ENCODE peak calls at places on chromosomes 5 and 9, in six cellular contexts. O, J, P, T, X and H are unnamed samples.

GRCh38 chr9:121609845-121610637 is 41.4 kb upstream of the DAB2IP start:
- DNase-seq in O (peak), J (no peak), P (no peak), T (peak), X (peak), H (peak)

GRCh38 chr9:133703571-133704399 is 34.4 kb downstream of the SARDH start:
- DNase-seq in O (no peak), J (no peak), P (no peak), T (no peak), X (no peak), H (no peak)

GRCh38 chr5:97425511-97425910 is 242.5 kb upstream of the RIOK2 start:
- DNase-seq in O (peak), J (no peak), P (no peak), T (no peak), X (no peak), H (peak)

GRCh38 chr5:61525573-61526142 is 193.6 kb downstream of the ZSWIM6 start:
- DNase-seq in O (peak), J (no peak), P (no peak), T (no peak), X (no peak), H (peak)

GRCh38 chr5:96101358-96102089 is 139.9 kb upstream of the ELL2 start:
- DNase-seq in O (no peak), J (no peak), P (no peak), T (no peak), X (no peak), H (no peak)

GRCh38 chr9:137761032-137761431 is 116.5 kb upstream of the CACNA1B start:
- DNase-seq in O (no peak), J (no peak), P (no peak), T (no peak), X (no peak), H (no peak)

GRCh38 chr5:132203464-132203818 is 24.2 kb downstream of the P4HA2 start:
- DNase-seq in O (peak), J (no peak), P (no peak), T (no peak), X (no peak), H (peak)

GRCh38 chr5:17177491-17178204 is 39.8 kb upstream of the BASP1 start:
- DNase-seq in O (no peak), J (no peak), P (no peak), T (no peak), X (no peak), H (no peak)

GRCh38 chr9:136518623-136519022 is 27.2 kb downstream of the NOTCH1 start:
- DNase-seq in O (no peak), J (no peak), P (no peak), T (no peak), X (no peak), H (no peak)

GRCh38 chr5:145236127-145236526 is 599.0 kb downstream of the PRELID2 start:
- DNase-seq in O (peak), J (no peak), P (no peak), T (no peak), X (no peak), H (peak)

GRCh38 chr5:6573651-6574101 is 59.2 kb downstream of the NSUN2 start:
- DNase-seq in O (no peak), J (no peak), P (no peak), T (no peak), X (no peak), H (no peak)

GRCh38 chr5:71829206-71829605 is 110.1 kb downstream of the CARTPT start:
- DNase-seq in O (no peak), J (no peak), P (peak), T (no peak), X (no peak), H (no peak)

GRCh38 chr5:134935711-134936602 is 31.0 kb downstream of the PCBD2 start:
- DNase-seq in O (no peak), J (no peak), P (no peak), T (no peak), X (no peak), H (no peak)

GRCh38 chr9:98807811-98808195 is 333 bp downstream of the GALNT12 start:
- DNase-seq in O (no peak), J (peak), P (no peak), T (no peak), X (no peak), H (no peak)

GRCh38 chr9:82679488-82679887 is 383.5 kb downstream of the RASEF start:
- DNase-seq in O (no peak), J (no peak), P (no peak), T (no peak), X (no peak), H (no peak)

GRCh38 chr9:114953917-114954316 is 23.5 kb upstream of the TNFSF8 start:
- DNase-seq in O (peak), J (peak), P (peak), T (no peak), X (peak), H (peak)

GRCh38 chr5:43191740-43192557 is at the start of gene NIM1K:
- DNase-seq in O (peak), J (peak), P (no peak), T (peak), X (no peak), H (peak)

GRCh38 chr5:35694481-35694880 is 76.8 kb downstream of the SPEF2 start:
- DNase-seq in O (no peak), J (no peak), P (no peak), T (no peak), X (no peak), H (no peak)

GRCh38 chr9:123425261-123425821 is 69.3 kb downstream of the CRB2 start:
- DNase-seq in O (no peak), J (no peak), P (no peak), T (no peak), X (no peak), H (no peak)

GRCh38 chr9:99030082-99030481 is 74.8 kb upstream of the TGFBR1 start:
- DNase-seq in O (peak), J (no peak), P (peak), T (no peak), X (peak), H (peak)

GRCh38 chr9:121295662-121296191 is 27.8 kb downstream of the GSN start:
- DNase-seq in O (no peak), J (no peak), P (no peak), T (no peak), X (no peak), H (no peak)

GRCh38 chr5:42951169-42951846 is 88.8 kb downstream of the ANXA2R start:
- DNase-seq in O (peak), J (peak), P (peak), T (peak), X (no peak), H (peak)

GRCh38 chr9:16640649-16641048 is 229.8 kb downstream of the BNC2 start:
- DNase-seq in O (no peak), J (no peak), P (no peak), T (no peak), X (no peak), H (peak)

GRCh38 chr5:173472164-173472563 is 143.9 kb upstream of the STC2 start:
- DNase-seq in O (peak), J (peak), P (no peak), T (no peak), X (peak), H (peak)

GRCh38 chr5:93461751-93462150 is 119.3 kb downstream of the NR2F1-AS1 start:
- DNase-seq in O (peak), J (no peak), P (no peak), T (no peak), X (peak), H (peak)

GRCh38 chr5:179605026-179605833 is 18.2 kb downstream of the HNRNPH1 start:
- DNase-seq in O (peak), J (no peak), P (no peak), T (no peak), X (no peak), H (peak)

GRCh38 chr9:91117959-91118651 is 243.6 kb downstream of the AUH start:
- DNase-seq in O (peak), J (peak), P (no peak), T (peak), X (peak), H (peak)

GRCh38 chr5:5042786-5043185 is 97.3 kb upstream of the ADAMTS16 start:
- DNase-seq in O (no peak), J (no peak), P (no peak), T (no peak), X (no peak), H (no peak)

GRCh38 chr5:5043346-5043745 is 96.8 kb upstream of the ADAMTS16 start:
- DNase-seq in O (no peak), J (no peak), P (no peak), T (no peak), X (no peak), H (no peak)

GRCh38 chr5:5050797-5051196 is 89.3 kb upstream of the ADAMTS16 start:
- DNase-seq in O (no peak), J (no peak), P (no peak), T (no peak), X (no peak), H (no peak)

GRCh38 chr5:5044240-5044840 is 95.8 kb upstream of the ADAMTS16 start:
- DNase-seq in O (no peak), J (no peak), P (no peak), T (no peak), X (no peak), H (no peak)

DNA sequence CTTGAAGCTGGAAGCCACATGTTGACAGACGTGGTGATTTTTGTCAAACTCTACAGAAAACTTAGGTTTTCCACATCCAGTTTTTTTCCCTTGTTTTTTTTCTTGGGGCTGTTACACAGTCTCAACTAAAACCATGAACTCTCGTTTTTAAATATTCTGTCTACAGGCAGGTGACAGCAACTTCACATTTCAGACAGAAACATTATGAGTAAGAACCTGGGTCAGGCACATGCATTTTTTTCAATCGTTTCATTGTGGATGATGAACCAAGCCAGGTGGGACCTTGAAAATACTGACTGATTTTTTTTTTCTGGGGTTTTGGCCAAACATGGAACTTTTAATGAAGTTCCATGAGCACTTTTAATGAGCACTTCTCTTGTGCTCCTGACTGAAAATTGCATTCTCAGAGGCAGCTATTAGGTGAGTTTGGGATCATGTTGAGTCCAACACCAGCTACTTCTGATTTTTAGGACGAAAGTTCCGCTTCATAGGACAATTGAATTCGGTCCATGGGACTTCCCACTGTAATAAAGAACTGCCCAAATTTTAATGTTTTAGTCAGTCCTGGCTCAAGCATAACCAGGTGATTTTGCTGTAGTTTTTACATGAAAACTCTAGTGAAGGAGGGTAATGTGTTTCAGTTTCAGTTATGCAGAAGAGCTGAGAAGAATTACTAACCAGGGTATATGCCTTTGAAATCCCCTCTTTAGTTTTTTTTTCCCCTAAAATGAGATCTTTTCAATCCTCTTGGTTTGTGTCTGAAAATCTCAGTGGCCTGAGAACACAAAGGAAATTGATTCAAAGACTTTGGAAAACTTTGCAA is 93.2 kb upstream of the ADAMTS16 start:
- DNase-seq in O (no peak), J (no peak), P (no peak), T (no peak), X (no peak), H (no peak)
- H3K4me3 ChIP-seq in O (no peak), J (no peak), P (no peak), T (no peak), X (no peak), H (no peak)

DNA sequence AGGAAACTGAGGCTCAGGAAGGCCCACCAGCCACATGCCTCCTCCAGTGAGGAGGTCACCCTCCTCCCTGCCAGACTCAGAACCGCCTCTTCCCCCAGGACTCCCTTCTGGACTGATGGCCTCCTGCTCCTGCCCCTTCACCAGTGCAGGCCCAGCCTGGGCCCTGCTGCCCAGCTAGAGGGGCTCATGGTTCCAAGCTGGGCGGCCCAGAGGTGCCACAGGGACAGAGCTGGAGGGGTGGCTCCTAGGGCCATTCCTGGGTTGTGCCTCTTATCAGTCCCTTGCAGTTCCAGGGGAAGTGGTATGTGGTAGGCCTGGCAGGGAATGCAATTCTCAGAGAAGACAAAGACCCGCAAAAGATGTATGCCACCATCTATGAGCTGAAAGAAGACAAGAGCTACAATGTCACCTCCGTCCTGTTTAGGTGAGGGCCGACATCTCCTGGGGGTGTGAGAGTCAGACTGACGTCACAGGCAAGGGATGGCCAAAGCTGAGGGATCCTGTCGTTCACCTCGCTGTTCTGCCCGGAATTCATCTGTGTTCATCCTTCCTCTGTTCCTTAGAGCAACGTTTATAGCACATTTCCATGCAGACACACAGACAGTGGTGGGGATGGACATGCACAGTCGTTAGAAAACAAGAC is 819 bp downstream of the LCN2 start:
- DNase-seq in O (no peak), J (no peak), P (no peak), T (peak), X (no peak), H (no peak)
- H3K4me3 ChIP-seq in O (no peak), J (peak), P (no peak), T (no peak), X (no peak), H (no peak)

DNA sequence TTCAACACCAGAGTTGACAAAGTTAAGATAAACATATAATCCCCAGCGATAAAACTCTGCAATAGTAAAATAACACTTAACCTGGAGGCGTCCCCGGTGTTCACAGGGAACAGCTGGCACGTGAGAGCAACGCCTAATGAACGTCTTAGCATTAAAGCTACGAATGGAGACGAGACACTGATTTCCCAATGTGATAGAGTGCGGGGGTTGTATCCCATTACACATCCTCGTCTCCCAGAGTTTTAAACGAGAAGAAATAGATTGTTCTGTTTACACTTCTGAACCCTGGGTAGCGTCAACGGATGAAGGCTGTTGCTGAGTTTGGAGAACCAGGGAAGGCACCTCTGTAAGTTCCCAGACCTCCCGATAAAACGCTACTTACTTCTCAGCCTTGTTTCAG is 57.6 kb downstream of the PTCH1 start:
- DNase-seq in O (no peak), J (no peak), P (no peak), T (no peak), X (no peak), H (no peak)
- H3K4me3 ChIP-seq in O (no peak), J (no peak), P (no peak), T (no peak), X (no peak), H (no peak)

GRCh38 chr9:70478963-70479641 is 64.6 kb upstream of the KLF9 start:
- DNase-seq in O (peak), J (peak), P (no peak), T (peak), X (peak), H (peak)

GRCh38 chr9:70481471-70481870 is 67.0 kb upstream of the KLF9 start:
- DNase-seq in O (no peak), J (no peak), P (no peak), T (no peak), X (no peak), H (no peak)

GRCh38 chr9:70479880-70480291 is 65.4 kb upstream of the KLF9 start:
- DNase-seq in O (peak), J (peak), P (no peak), T (no peak), X (peak), H (peak)

GRCh38 chr9:70477907-70478480 is 63.5 kb upstream of the KLF9 start:
- DNase-seq in O (peak), J (no peak), P (no peak), T (no peak), X (no peak), H (no peak)

GRCh38 chr9:70480405-70480980 is 66.0 kb upstream of the KLF9 start:
- DNase-seq in O (peak), J (peak), P (no peak), T (peak), X (peak), H (peak)
- H3K4me3 ChIP-seq in O (no peak), J (no peak), P (no peak), T (peak), X (no peak), H (no peak)

GRCh38 chr5:150160448-150161069 is 4.9 kb upstream of the PDGFRB start:
- DNase-seq in O (no peak), J (no peak), P (no peak), T (no peak), X (no peak), H (no peak)
- H3K4me3 ChIP-seq in O (no peak), J (no peak), P (no peak), T (no peak), X (no peak), H (no peak)